ENCODE peak calls at places on chromosomes 13 and 19, in four cellular contexts. X is GM10248, C is globus pallidus, D is hypothalamus. I is an unnamed sample.

GRCh38 chr13:20371825-20372224 is 139.7 kb upstream of the GJB6 start:
- DNase-seq in X (no peak), D (no peak), C (no peak), I (no peak)

GRCh38 chr13:53142301-53142700 is 113.7 kb downstream of the OLFM4 start:
- DNase-seq in D (no peak), X (no peak), C (no peak), I (no peak)

GRCh38 chr13:109394311-109394988 is 391.9 kb downstream of the IRS2 start:
- DNase-seq in X (no peak), D (no peak), C (no peak), I (no peak)

GRCh38 chr13:99218969-99219368 is 18.3 kb downstream of the UBAC2 start:
- DNase-seq in C (no peak), X (no peak), D (no peak), I (no peak)

GRCh38 chr19:50517704-50518075 is 4.0 kb upstream of the ASPDH start:
- DNase-seq in C (no peak), D (no peak), X (no peak), I (no peak)

GRCh38 chr13:84658881-84659661 is 776.8 kb upstream of the SLITRK1 start:
- DNase-seq in D (no peak), C (no peak), X (no peak), I (no peak)

GRCh38 chr13:60311527-60311926 is 85.5 kb upstream of the TDRD3 start:
- DNase-seq in C (no peak), D (no peak), X (no peak), I (no peak)

GRCh38 chr19:50222691-50223438 is 19.4 kb downstream of the MYH14 start:
- DNase-seq in C (no peak), X (no peak), D (no peak), I (no peak)

GRCh38 chr19:33686687-33687541 is 65.2 kb downstream of the CHST8 start:
- DNase-seq in X (no peak), D (no peak), C (no peak), I (no peak)

GRCh38 chr13:33518442-33518841 is 232.9 kb upstream of the STARD13 start:
- DNase-seq in C (no peak), D (no peak), X (no peak), I (no peak)

GRCh38 chr19:7772752-7773291 is 9.8 kb downstream of the CLEC4M start:
- DNase-seq in X (peak; percentile 66), C (no peak), D (no peak), I (no peak)

GRCh38 chr19:51668167-51668566 is 21.5 kb upstream of the SIGLEC14 start:
- DNase-seq in C (no peak), X (no peak), D (no peak), I (no peak)

GRCh38 chr19:3046621-3047306 is 15.5 kb downstream of the TLE5 start:
- DNase-seq in C (no peak), D (no peak), X (no peak), I (no peak)

GRCh38 chr13:97319088-97319487 is 97.0 kb downstream of the MBNL2 start:
- DNase-seq in X (no peak), C (peak; percentile 69), D (no peak), I (peak; percentile 77)

GRCh38 chr19:48511321-48511731 is 309 bp downstream of the LMTK3 start:
- DNase-seq in D (no peak), C (no peak), X (no peak), I (no peak)

GRCh38 chr19:52398091-52398461 is 427 bp downstream of the ZNF528 start:
- DNase-seq in X (peak; percentile 17), C (peak; percentile 0), D (no peak), I (no peak)

GRCh38 chr19:6065685-6066365 is 44.5 kb downstream of the RFX2 start:
- DNase-seq in X (no peak), C (no peak), D (no peak), I (no peak)

GRCh38 chr13:110444226-110444653 is 117.3 kb downstream of the RAB20 start:
- DNase-seq in D (no peak), C (no peak), X (peak; percentile 47), I (no peak)

GRCh38 chr19:33000510-33000909 is 28.5 kb downstream of the FAAP24 start:
- DNase-seq in C (no peak), D (no peak), X (no peak), I (no peak)